ENCODE peak calls at places on chromosomes 16 and 17, in seven cellular contexts. Y, X, B, U, J, D and T are unnamed samples.

GRCh38 chr17:37693328-37693727 is 50.1 kb upstream of the DDX52 start:
- DNase-seq in Y (no peak), X (no peak), B (no peak), U (no peak), J (no peak), D (no peak), T (no peak)

GRCh38 chr16:48574148-48574547 is 35.8 kb downstream of the N4BP1 start:
- DNase-seq in Y (no peak), X (no peak), B (no peak), U (no peak), J (no peak), D (no peak), T (no peak)

GRCh38 chr16:27806388-27806787 is 256.4 kb downstream of the KATNIP start:
- DNase-seq in Y (no peak), X (no peak), B (no peak), U (no peak), J (no peak), D (no peak), T (no peak)

GRCh38 chr17:59001158-59001814 is 105.4 kb downstream of the TRIM37 start:
- DNase-seq in Y (no peak), X (no peak), B (peak; percentile 34), U (peak; percentile 24), J (peak; percentile 52), D (no peak), T (peak; percentile 80)

GRCh38 chr17:50468120-50469004 is at the start of gene CHAD:
- DNase-seq in Y (no peak), X (no peak), B (no peak), U (peak; percentile 31), J (no peak), D (no peak), T (no peak)

GRCh38 chr16:27174798-27175197 is 28.5 kb upstream of the KDM8 start:
- DNase-seq in Y (no peak), X (no peak), B (no peak), U (no peak), J (no peak), D (peak; percentile 72), T (no peak)

GRCh38 chr17:64196626-64197025 is 66.4 kb downstream of the TEX2 start:
- DNase-seq in Y (no peak), X (no peak), B (no peak), U (no peak), J (no peak), D (peak; percentile 30), T (no peak)

GRCh38 chr17:47895254-47895855 is 681 bp upstream of the SP2 start:
- DNase-seq in Y (no peak), X (peak; percentile 27), B (peak; percentile 45), U (peak; percentile 55), J (peak; percentile 20), D (no peak), T (peak; percentile 43)

GRCh38 chr17:56744721-56745120 is 89.0 kb downstream of the C17orf67 start:
- DNase-seq in Y (no peak), X (no peak), B (no peak), U (no peak), J (no peak), D (no peak), T (no peak)

GRCh38 chr17:2042355-2042929 is 620 bp downstream of the OVCA2 start:
- DNase-seq in Y (no peak), X (peak; percentile 23), B (no peak), U (no peak), J (no peak), D (no peak), T (no peak)

GRCh38 chr17:27466748-27467375 is 10.6 kb downstream of the KSR1 start:
- DNase-seq in Y (no peak), X (no peak), B (no peak), U (no peak), J (no peak), D (no peak), T (peak; percentile 74)

DNA sequence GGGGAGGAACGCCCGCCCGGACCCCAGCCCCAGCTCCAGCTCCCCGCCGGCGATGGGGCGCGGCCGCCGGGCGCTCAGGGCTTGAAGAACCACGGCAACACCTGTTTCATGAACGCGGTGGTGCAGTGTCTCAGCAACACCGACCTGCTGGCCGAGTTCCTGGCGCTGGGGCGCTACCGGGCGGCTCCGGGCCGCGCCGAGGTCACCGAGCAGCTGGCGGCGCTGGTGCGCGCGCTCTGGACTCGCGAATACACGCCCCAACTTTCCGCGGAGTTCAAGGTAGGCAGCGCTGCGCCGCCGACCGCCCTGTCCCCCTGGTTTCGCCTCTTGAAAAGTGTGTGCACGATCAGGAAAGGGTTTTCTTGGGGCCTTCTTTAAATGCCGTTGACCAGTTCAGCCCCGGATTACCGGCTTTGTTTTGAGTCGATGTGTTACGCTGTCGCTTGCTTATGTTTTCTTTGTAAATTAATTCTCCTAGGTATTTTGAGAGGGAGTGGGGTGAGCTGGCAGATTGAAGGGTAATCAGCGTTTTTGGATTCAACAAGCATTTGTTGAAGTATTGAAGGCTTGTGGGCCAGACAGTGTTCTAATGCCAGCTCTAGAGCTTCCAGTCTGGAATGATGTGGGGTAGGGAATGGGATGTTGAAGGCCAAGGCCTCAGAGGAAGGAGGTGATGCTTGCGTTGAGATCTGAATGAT is 690 bp downstream of the USP43 start:
- DNase-seq in Y (peak; percentile 30), X (no peak), B (peak; percentile 79), U (peak; percentile 80), J (no peak), D (peak; percentile 50), T (no peak)
- TF ChIP-seq CTCF in Y (no peak), X (no peak), B (no peak), U (no peak), J (no peak), D (peak; percentile 37), T (no peak)

DNA sequence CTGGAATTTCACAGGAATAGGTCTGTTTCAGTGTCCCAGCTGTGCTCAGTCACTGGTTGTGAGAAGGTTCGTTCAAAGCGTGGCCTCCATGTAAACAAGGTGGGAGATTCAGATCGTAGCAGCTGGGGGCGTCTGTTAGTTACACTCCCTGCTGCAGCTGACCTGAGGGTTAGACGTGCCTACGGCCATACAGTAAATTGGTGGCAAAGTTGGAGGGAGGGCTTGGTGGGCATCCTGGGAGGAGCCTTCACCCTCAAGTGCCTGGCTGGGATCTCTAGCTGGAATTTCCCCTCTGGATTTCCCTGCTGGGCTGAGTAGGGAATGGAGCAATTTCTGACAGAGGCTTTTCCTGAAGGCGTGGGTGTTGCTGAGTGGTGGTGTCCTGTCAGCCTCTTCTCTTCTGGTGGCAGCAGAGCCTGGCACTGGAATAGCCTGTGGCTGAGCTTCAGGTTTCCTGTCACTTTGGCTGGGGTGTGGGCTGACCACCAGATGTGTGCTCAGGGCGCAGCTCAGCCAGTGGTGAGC is 6.4 kb downstream of the FCSK start:
- DNase-seq in Y (no peak), X (no peak), B (no peak), U (no peak), J (no peak), D (no peak), T (no peak)
- TF ChIP-seq CTCF in Y (no peak), X (no peak), B (no peak), U (no peak), J (no peak), D (no peak), T (no peak)

GRCh38 chr17:9116311-9116820 is 95.1 kb downstream of the NTN1 start:
- DNase-seq in Y (peak; percentile 5), X (no peak), B (no peak), U (no peak), J (no peak), D (no peak), T (no peak)

GRCh38 chr17:9116861-9117568 is 95.7 kb downstream of the NTN1 start:
- DNase-seq in Y (no peak), X (no peak), B (no peak), U (no peak), J (no peak), D (no peak), T (no peak)

GRCh38 chr17:9120471-9120870 is 99.2 kb downstream of the NTN1 start:
- DNase-seq in Y (peak; percentile 36), X (no peak), B (no peak), U (no peak), J (no peak), D (no peak), T (no peak)

GRCh38 chr17:9110501-9110900 is 89.2 kb downstream of the NTN1 start:
- DNase-seq in Y (no peak), X (no peak), B (no peak), U (no peak), J (no peak), D (no peak), T (no peak)

GRCh38 chr17:9115446-9116265 is 94.3 kb downstream of the NTN1 start:
- DNase-seq in Y (peak; percentile 51), X (no peak), B (peak; percentile 27), U (peak; percentile 54), J (peak; percentile 24), D (no peak), T (no peak)
- TF ChIP-seq CTCF in Y (no peak), X (no peak), B (no peak), U (no peak), J (peak; percentile 13), D (no peak), T (no peak)

GRCh38 chr17:55177159-55177913 is 87.4 kb upstream of the HLF start:
- DNase-seq in Y (no peak), X (no peak), B (no peak), U (no peak), J (no peak), D (no peak), T (no peak)
- TF ChIP-seq CTCF in Y (no peak), X (no peak), B (no peak), U (no peak), J (no peak), D (no peak), T (no peak)